ENCODE peak calls at places on chromosomes 13 and 19, in five cellular contexts. A is upper lobe of right lung, Z is HCT116, U is AG09309, N is Peyer's patch. L is an unnamed sample.

GRCh38 chr19:18408053-18408476 is 10.6 kb upstream of the LRRC25 start:
- DNase-seq in A (peak), Z (no peak), U (no peak), N (peak), L (no peak)

GRCh38 chr13:109787135-109787954 is 962 bp upstream of the IRS2 start:
- DNase-seq in A (peak), Z (no peak), U (no peak), N (peak), L (peak)

GRCh38 chr13:73672492-73672891 is 461.7 kb downstream of the KLF12 start:
- DNase-seq in A (no peak), Z (no peak), U (no peak), N (no peak), L (no peak)

GRCh38 chr19:18020212-18021067 is 12.5 kb downstream of the ARRDC2 start:
- DNase-seq in A (peak), Z (no peak), U (no peak), N (peak), L (no peak)

GRCh38 chr19:30224689-30225606 is 147.2 kb upstream of the ZNF536 start:
- DNase-seq in A (no peak), Z (no peak), U (no peak), N (no peak), L (no peak)

GRCh38 chr19:58519087-58519354 is 589 bp downstream of the ZBTB45 start:
- DNase-seq in A (peak), Z (no peak), U (peak), N (peak), L (peak)

GRCh38 chr13:24042710-24043440 is 117.6 kb upstream of the SPATA13 start:
- DNase-seq in A (no peak), Z (no peak), U (no peak), N (no peak), L (no peak)

GRCh38 chr13:36769545-36769944 is 49.5 kb upstream of the RFXAP start:
- DNase-seq in A (no peak), Z (no peak), U (no peak), N (no peak), L (no peak)

GRCh38 chr19:21912654-21913053 is 76.7 kb upstream of the ZNF43 start:
- DNase-seq in A (no peak), Z (no peak), U (no peak), N (no peak), L (no peak)

GRCh38 chr19:35309481-35310279 is 17.7 kb downstream of the MAG start:
- DNase-seq in A (no peak), Z (no peak), U (no peak), N (no peak), L (no peak)

GRCh38 chr13:27997904-27998522 is 9.5 kb upstream of the URAD start:
- DNase-seq in A (peak), Z (peak), U (no peak), N (peak), L (peak)

DNA sequence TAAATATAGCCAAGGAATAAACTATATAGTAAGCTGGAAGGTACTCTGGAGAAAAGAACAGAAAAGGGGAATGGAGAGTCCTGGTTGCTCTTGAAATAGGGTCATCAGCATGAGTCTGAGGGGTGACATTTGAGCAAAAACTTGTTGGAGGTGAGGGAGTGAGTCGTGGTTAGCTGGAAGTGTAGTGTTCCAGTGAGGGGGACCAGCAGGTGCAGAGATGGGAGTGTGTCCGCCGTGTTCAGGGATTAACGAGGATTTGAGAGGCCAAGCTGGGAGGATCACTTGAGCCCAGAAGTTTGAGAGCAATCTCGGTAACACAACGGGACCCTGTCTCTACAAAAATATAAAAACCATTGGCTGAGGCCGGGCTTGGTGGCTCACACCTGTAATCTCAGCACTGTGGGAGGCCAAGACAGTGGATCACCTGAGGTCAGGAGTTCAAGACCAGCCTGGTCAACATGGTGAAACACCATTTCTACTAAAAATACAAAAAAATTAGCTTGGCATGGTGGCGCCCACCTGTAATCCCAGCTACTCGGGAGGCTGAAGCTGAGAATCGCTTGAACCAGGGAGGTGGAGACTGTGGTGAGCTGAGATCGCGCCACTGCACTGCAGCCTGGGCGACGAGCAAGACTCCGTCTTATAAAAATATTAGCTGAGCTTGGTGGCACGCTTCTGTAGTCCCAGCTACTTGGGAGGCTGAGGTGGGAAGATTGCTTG is 1.1 kb downstream of the SUPT5H start:
- DNase-seq in A (no peak), Z (no peak), U (no peak), N (no peak), L (no peak)
- H3K4me3 ChIP-seq in A (peak), Z (peak), U (peak), N (peak), L (peak)

GRCh38 chr13:67642638-67643037 is 412.5 kb upstream of the PCDH9 start:
- DNase-seq in A (no peak), Z (no peak), U (no peak), N (no peak), L (no peak)

DNA sequence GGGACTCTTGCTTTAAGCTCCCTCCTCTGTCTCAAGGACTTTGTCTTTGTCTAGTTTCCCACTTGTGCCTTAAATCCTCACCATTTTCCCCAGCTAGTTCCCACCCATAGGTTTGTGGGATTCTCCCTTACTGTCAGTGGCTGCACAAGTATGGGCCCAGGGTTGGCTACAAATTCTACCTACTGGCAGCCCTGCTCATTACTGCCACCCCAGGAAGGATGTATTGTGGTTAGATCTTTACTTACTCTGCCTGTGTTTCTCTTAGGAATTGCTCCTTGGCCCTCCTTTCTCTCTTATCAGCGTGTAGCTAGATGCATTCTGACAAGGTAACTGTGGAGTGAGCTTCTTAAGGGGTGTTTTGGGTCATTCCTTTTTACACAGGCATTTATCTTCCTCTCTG is 413.5 kb upstream of the PCDH9 start:
- DNase-seq in A (no peak), Z (no peak), U (no peak), N (no peak), L (no peak)
- TF ChIP-seq CTCF in A (no peak), Z (no peak), U (no peak), N (no peak), L (no peak)

GRCh38 chr13:46383383-46383782 is 3.7 kb downstream of the RUBCNL start:
- DNase-seq in A (no peak), Z (no peak), U (no peak), N (peak), L (no peak)

GRCh38 chr13:46386996-46387851 is at the start of gene RUBCNL:
- DNase-seq in A (peak), Z (peak), U (no peak), N (peak), L (peak)

GRCh38 chr13:46388308-46388707 is 1.3 kb upstream of the RUBCNL start:
- DNase-seq in A (no peak), Z (no peak), U (no peak), N (no peak), L (no peak)

GRCh38 chr13:46386426-46386995 is 541 bp downstream of the RUBCNL start:
- DNase-seq in A (no peak), Z (no peak), U (no peak), N (peak), L (no peak)

DNA sequence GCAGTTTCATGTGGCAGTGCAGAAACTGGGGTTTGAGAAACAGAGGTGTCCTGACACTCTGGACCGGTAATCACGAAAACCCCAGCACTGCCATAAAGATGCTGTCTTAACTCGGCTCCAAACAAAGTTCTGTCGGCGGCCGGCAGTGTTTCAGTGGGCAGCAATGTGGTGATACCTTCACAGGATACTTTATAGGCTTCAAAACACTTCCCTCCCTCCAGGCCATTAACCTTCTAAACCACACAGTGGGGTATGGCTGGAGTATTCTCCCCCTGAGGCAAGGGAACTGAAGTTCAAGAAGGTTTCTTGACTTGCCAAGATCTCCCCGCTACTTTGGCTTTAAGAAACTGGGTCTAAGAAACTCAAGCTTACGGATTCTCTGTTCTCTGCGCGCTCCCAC is 1.1 kb downstream of the RUBCNL start:
- DNase-seq in A (no peak), Z (no peak), U (no peak), N (no peak), L (no peak)
- H3K4me3 ChIP-seq in A (no peak), Z (no peak), U (no peak), N (peak), L (no peak)

DNA sequence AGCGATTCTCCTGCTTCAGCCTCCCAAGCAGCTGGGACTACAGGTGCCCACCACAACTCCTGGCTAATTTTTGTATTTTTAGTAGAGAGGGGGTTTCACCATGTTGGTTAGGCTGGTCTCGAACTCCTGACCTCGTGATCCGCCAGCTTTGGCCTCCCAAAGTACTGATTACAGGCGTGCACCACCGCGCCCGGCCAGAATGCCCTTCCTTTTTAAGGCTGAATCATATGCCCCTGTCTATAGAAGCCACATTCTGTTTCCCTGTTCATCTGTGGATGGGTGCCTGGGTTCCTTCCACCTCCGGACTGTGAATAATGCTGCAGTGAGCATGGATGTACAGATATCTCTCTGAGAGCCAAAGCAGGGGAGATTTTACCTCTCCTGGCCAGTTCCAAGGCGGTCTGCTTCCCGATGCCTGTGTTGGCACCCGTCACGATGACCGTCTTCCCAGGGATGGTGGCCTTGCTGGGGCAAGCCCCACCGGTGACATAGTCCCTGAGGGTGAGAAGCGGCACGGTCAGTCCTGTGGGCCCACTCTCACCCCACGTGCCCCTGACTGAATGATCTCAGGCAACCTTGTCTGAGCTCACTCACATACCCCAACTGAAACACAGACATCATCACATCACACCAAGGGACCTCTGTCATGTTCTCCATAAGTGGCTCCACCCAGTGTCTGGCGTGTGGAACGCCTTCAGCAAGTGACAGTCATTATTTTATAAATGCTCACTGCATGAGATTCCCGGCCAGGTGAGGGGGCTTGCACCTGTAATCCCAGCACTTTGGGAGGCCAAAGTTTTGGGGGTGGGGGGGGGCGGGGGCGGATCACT is 4.0 kb downstream of the RDH13 start:
- DNase-seq in A (no peak), Z (no peak), U (no peak), N (no peak), L (no peak)
- TF ChIP-seq CTCF in A (no peak), Z (peak), U (no peak), N (no peak), L (no peak)

GRCh38 chr19:16067205-16067938 is 8.9 kb upstream of the TPM4 start:
- DNase-seq in A (peak), Z (peak), U (peak), N (peak), L (no peak)

GRCh38 chr19:16069813-16070365 is 6.4 kb upstream of the TPM4 start:
- DNase-seq in A (peak), Z (no peak), U (no peak), N (no peak), L (no peak)

GRCh38 chr19:16066611-16067104 is 9.6 kb upstream of the TPM4 start:
- DNase-seq in A (no peak), Z (peak), U (no peak), N (peak), L (no peak)

GRCh38 chr19:16070366-16070990 is 5.8 kb upstream of the TPM4 start:
- DNase-seq in A (peak), Z (peak), U (no peak), N (peak), L (peak)

GRCh38 chr19:16068696-16069259 is 7.5 kb upstream of the TPM4 start:
- DNase-seq in A (no peak), Z (no peak), U (no peak), N (peak), L (no peak)
- H3K4me3 ChIP-seq in A (peak), Z (peak), U (peak), N (no peak), L (no peak)